ENCODE peak calls at places on chromosomes 11 and 22, in six cellular contexts. D is H1, H is IMR-90, B is mesenchymal stem cell, Q is neuronal stem cell, E is trophoblast cell. I is an unnamed sample.

GRCh38 chr22:42608481-42609361 is 6.0 kb downstream of the POLDIP3 start:
- DNase-seq in B (peak), H (peak), Q (peak), D (no peak), E (peak), I (no peak)

GRCh38 chr11:39570526-39570925 is 1888.9 kb downstream of the LRRC4C start:
- DNase-seq in H (no peak), D (no peak), B (peak), E (no peak), Q (no peak), I (no peak)

GRCh38 chr11:17740649-17741235 is 6.2 kb downstream of the KCNC1 start:
- DNase-seq in E (no peak), B (no peak), H (no peak), Q (no peak), D (no peak), I (no peak)

GRCh38 chr11:1877211-1878133 is 14.2 kb downstream of the PRR33 start:
- DNase-seq in B (peak), D (no peak), E (no peak), Q (no peak), H (no peak), I (no peak)

GRCh38 chr11:2928605-2929510 is at the start of gene PHLDA2:
- DNase-seq in H (peak), B (peak), Q (no peak), E (peak), D (no peak), I (peak)

GRCh38 chr11:128634395-128634794 is 47.0 kb upstream of the ETS1 start:
- DNase-seq in B (no peak), H (no peak), Q (no peak), E (no peak), D (no peak), I (no peak)

GRCh38 chr11:47464479-47464878 is 15.5 kb upstream of the RAPSN start:
- DNase-seq in B (peak), D (no peak), E (no peak), Q (peak), H (peak), I (no peak)

GRCh38 chr11:128765571-128766530 is 72.0 kb downstream of the FLI1 start:
- DNase-seq in B (no peak), E (no peak), Q (no peak), H (no peak), D (no peak), I (no peak)

GRCh38 chr11:76554767-76555166 is 109.9 kb downstream of the EMSY start:
- DNase-seq in Q (no peak), E (no peak), D (no peak), B (no peak), H (no peak), I (no peak)

GRCh38 chr11:122116591-122116990 is 576 bp upstream of the BLID start:
- DNase-seq in Q (no peak), B (no peak), H (no peak), E (no peak), D (no peak), I (no peak)

GRCh38 chr11:35162795-35163194 is 23.8 kb downstream of the CD44 start:
- DNase-seq in E (peak), Q (no peak), B (peak), D (no peak), H (peak), I (no peak)

GRCh38 chr22:31244044-31244942 is 32.2 kb downstream of the LIMK2 start:
- DNase-seq in B (peak), H (peak), D (peak), E (peak), Q (no peak), I (peak)

GRCh38 chr11:103396237-103396636 is 287.0 kb downstream of the DYNC2H1 start:
- DNase-seq in E (no peak), B (peak), H (peak), Q (no peak), D (no peak), I (no peak)

GRCh38 chr22:23215294-23216204 is 35.2 kb downstream of the BCR start:
- DNase-seq in B (no peak), Q (no peak), D (no peak), H (peak), E (peak), I (no peak)

GRCh38 chr11:110907629-110908028 is 195.4 kb upstream of the ARHGAP20 start:
- DNase-seq in E (no peak), Q (no peak), D (no peak), H (peak), B (peak), I (no peak)

GRCh38 chr11:116698080-116698479 is 74.7 kb downstream of the BUD13 start:
- DNase-seq in D (no peak), B (no peak), Q (no peak), H (no peak), E (no peak), I (no peak)

GRCh38 chr11:59611570-59612565 is 3.7 kb downstream of the OSBP start:
- DNase-seq in B (peak), D (no peak), Q (no peak), E (no peak), H (peak), I (no peak)

GRCh38 chr11:1486054-1486825 is at the start of gene MOB2:
- DNase-seq in B (no peak), Q (no peak), E (no peak), H (peak), D (no peak), I (no peak)

GRCh38 chr11:70881948-70882715 is 370.2 kb downstream of the SHANK2 start:
- DNase-seq in H (no peak), Q (no peak), E (peak), D (no peak), B (no peak), I (no peak)

GRCh38 chr11:64369440-64370135 is 10.6 kb downstream of the RPS6KA4 start:
- DNase-seq in D (no peak), E (no peak), B (no peak), H (no peak), Q (no peak), I (no peak)

GRCh38 chr22:35275580-35275979 is 18.3 kb downstream of the HMGXB4 start:
- DNase-seq in E (no peak), H (peak), D (no peak), Q (no peak), B (no peak), I (no peak)

GRCh38 chr11:79039122-79039521 is 401.7 kb downstream of the TENM4 start:
- DNase-seq in D (no peak), B (peak), Q (no peak), E (no peak), H (peak), I (no peak)

GRCh38 chr22:29814003-29814402 is 24.1 kb downstream of the ASCC2 start:
- DNase-seq in D (no peak), H (no peak), Q (no peak), E (peak), B (peak), I (no peak)

GRCh38 chr11:117972589-117973445 is 13.4 kb upstream of the IL10RA start:
- DNase-seq in Q (no peak), D (no peak), E (no peak), H (no peak), B (no peak), I (no peak)

GRCh38 chr11:122981388-122982264 is at the start of gene BSX:
- DNase-seq in B (peak), E (peak), D (peak), H (peak), Q (peak), I (peak)

GRCh38 chr11:57474017-57474750 is 13.9 kb downstream of the RTN4RL2 start:
- DNase-seq in H (peak), B (no peak), E (no peak), Q (no peak), D (no peak), I (no peak)

GRCh38 chr11:130608267-130608666 is 159.8 kb downstream of the ADAMTS15 start:
- DNase-seq in Q (no peak), B (no peak), D (no peak), H (no peak), E (no peak), I (no peak)

GRCh38 chr11:19259487-19260345 is 19.0 kb upstream of the E2F8 start:
- DNase-seq in H (peak), B (peak), E (peak), D (no peak), Q (peak), I (peak)

GRCh38 chr11:122746050-122746478 is 90.5 kb downstream of the UBASH3B start:
- DNase-seq in B (no peak), E (no peak), H (no peak), D (no peak), Q (no peak), I (no peak)

GRCh38 chr11:6607190-6607635 is 3.6 kb downstream of the ILK start:
- DNase-seq in H (no peak), B (no peak), D (no peak), Q (no peak), E (no peak), I (no peak)

GRCh38 chr11:6606471-6607189 is 3.1 kb downstream of the ILK start:
- DNase-seq in D (peak), E (peak), H (peak), Q (peak), B (peak), I (peak)

GRCh38 chr11:6602096-6602940 is 1.1 kb downstream of the RRP8 start:
- DNase-seq in H (no peak), Q (no peak), B (no peak), E (no peak), D (no peak), I (no peak)

GRCh38 chr11:6603287-6604080 is at the start of the genes ILK and RRP8:
- DNase-seq in Q (peak), E (peak), D (no peak), B (peak), H (peak), I (peak)

GRCh38 chr11:6604081-6604626 is 580 bp downstream of the ILK start:
- DNase-seq in B (peak), H (peak), E (peak), D (no peak), Q (peak), I (peak)
- H2BK5ac ChIP-seq in B (peak), H (peak), E (peak), D (peak), Q (peak), I (peak)

GRCh38 chr11:66072518-66072917 is 2.4 kb downstream of the PACS1 start:
- DNase-seq in E (no peak), H (no peak), B (no peak), D (no peak), Q (no peak), I (no peak)
- H4K91ac ChIP-seq in E (no peak), H (no peak), B (peak), D (no peak), Q (peak), I (no peak)

GRCh38 chr11:7597620-7598019 is 75.7 kb downstream of the CYB5R2 start:
- DNase-seq in D (no peak), Q (no peak), H (no peak), E (peak), B (no peak), I (no peak)

GRCh38 chr11:7596975-7597391 is 76.3 kb downstream of the CYB5R2 start:
- DNase-seq in E (no peak), H (no peak), Q (no peak), D (no peak), B (no peak), I (no peak)

GRCh38 chr11:7603031-7603781 is 70.1 kb downstream of the CYB5R2 start:
- DNase-seq in B (no peak), H (peak), E (peak), Q (no peak), D (no peak), I (no peak)

GRCh38 chr11:7599209-7599608 is 74.1 kb downstream of the CYB5R2 start:
- DNase-seq in H (no peak), Q (no peak), B (no peak), D (no peak), E (no peak), I (no peak)

GRCh38 chr11:7600205-7600775 is 73.0 kb downstream of the CYB5R2 start:
- DNase-seq in E (peak), D (no peak), Q (no peak), H (peak), B (peak), I (no peak)
- H2BK5ac ChIP-seq in E (peak), D (no peak), Q (no peak), H (no peak), B (no peak), I (no peak)

GRCh38 chr11:95081412-95081811 is 8.2 kb upstream of the ENDOD1 start:
- DNase-seq in E (no peak), H (no peak), B (peak), Q (no peak), D (no peak), I (no peak)
- H4K91ac ChIP-seq in E (peak), H (no peak), B (no peak), Q (no peak), D (no peak), I (no peak)

GRCh38 chr11:44876194-44876723 is 74.4 kb downstream of the TP53I11 start:
- DNase-seq in H (no peak), Q (no peak), B (no peak), D (no peak), E (no peak), I (no peak)

GRCh38 chr11:44876923-44877322 is 73.8 kb downstream of the TP53I11 start:
- DNase-seq in B (no peak), D (no peak), E (no peak), Q (no peak), H (no peak), I (no peak)

GRCh38 chr11:44878696-44879095 is 72.0 kb downstream of the TP53I11 start:
- DNase-seq in B (no peak), E (no peak), H (no peak), Q (no peak), D (no peak), I (no peak)

GRCh38 chr11:44879432-44879831 is 71.3 kb downstream of the TP53I11 start:
- DNase-seq in B (no peak), E (no peak), H (no peak), D (no peak), Q (no peak), I (no peak)

DNA sequence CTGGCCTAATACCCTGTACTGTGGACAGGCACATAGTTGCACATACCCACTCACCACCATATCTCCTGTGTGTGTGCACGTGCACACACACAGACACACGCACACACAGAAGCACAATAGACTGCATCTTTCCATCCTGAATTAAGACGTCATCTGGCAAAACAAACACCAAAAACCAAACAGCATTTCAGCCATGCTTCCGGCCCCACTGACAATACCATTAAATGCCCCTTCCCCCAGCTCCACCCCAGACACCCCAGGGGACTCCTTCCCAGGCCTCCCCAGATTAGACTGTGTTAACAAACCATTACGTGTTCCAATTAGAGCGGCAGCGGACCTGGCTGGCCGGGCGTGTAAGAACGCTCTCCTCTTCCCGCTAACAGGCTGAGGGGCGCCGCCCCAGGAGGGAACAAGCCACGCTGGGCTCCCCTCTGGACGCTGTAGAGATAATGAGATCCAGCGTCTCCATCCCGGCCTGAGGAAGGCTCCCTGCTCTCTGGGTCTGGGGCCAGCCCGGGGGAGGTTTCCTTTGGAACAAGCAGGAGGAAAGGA is 72.7 kb downstream of the TP53I11 start:
- DNase-seq in Q (peak), H (no peak), B (peak), E (no peak), D (no peak), I (no peak)
- H2BK5ac ChIP-seq in Q (peak), H (no peak), B (no peak), E (no peak), D (no peak), I (no peak)